ENCODE peak calls at places on chromosomes 11 and 22, in seven cellular contexts. B is activated T-cell treated with anti-CD3 and anti-CD28 coated beads, Interleukin-2, amount 50 U/mL, for 1 hour; V is stimulated activated CD4-positive, alpha-beta T cell treated with anti-CD3 and anti-CD28 coated beads, Interleukin-4, amount 100 ng/mL, for 4 hours; N is tibial nerve; H is aorta; Q is pons; T is neural progenitor cell. K is an unnamed sample.

GRCh38 chr11:93655581-93656255 is 5.8 kb upstream of the CEP295 start:
- DNase-seq in B (no peak), V (no peak), N (no peak), H (no peak), Q (no peak), T (no peak), K (no peak)

GRCh38 chr22:47040486-47041145 is 278.2 kb downstream of the TBC1D22A start:
- DNase-seq in B (no peak), V (no peak), N (no peak), H (peak; percentile 70), Q (no peak), T (no peak), K (no peak)

GRCh38 chr11:3994030-3994640 is 100.5 kb upstream of the RRM1 start:
- DNase-seq in B (no peak), V (no peak), N (no peak), H (no peak), Q (no peak), T (no peak), K (peak; percentile 19)

GRCh38 chr22:42841444-42841843 is 15.6 kb downstream of the ARFGAP3 start:
- DNase-seq in B (no peak), V (no peak), N (no peak), H (no peak), Q (no peak), T (no peak), K (no peak)

GRCh38 chr22:37511368-37512104 is 7.7 kb downstream of the CARD10 start:
- DNase-seq in B (no peak), V (no peak), N (no peak), H (no peak), Q (no peak), T (no peak), K (no peak)

GRCh38 chr22:24186892-24187670 is 5.8 kb downstream of the SUSD2 start:
- DNase-seq in B (no peak), V (no peak), N (no peak), H (no peak), Q (no peak), T (no peak), K (no peak)

GRCh38 chr22:49197500-49197899 is 630.2 kb downstream of the BRD1 start:
- DNase-seq in B (no peak), V (no peak), N (no peak), H (peak; percentile 67), Q (peak; percentile 6), T (peak; percentile 48), K (no peak)

GRCh38 chr11:120651836-120652235 is 140.3 kb downstream of the GRIK4 start:
- DNase-seq in B (no peak), V (no peak), N (no peak), H (no peak), Q (no peak), T (no peak), K (no peak)

GRCh38 chr11:61923166-61924015 is 6.0 kb upstream of the RAB3IL1 start:
- DNase-seq in B (no peak), V (no peak), N (peak; percentile 85), H (peak; percentile 80), Q (no peak), T (peak; percentile 74), K (no peak)

GRCh38 chr11:86818466-86819282 is 18.3 kb downstream of the PRSS23 start:
- DNase-seq in B (no peak), V (no peak), N (no peak), H (no peak), Q (peak; percentile 84), T (peak; percentile 73), K (peak; percentile 84)

GRCh38 chr11:122207921-122208764 is 92.1 kb upstream of the BLID start:
- DNase-seq in B (no peak), V (no peak), N (no peak), H (no peak), Q (peak; percentile 49), T (no peak), K (no peak)

GRCh38 chr11:14974723-14975587 is 2.8 kb upstream of the CALCA start:
- DNase-seq in B (peak; percentile 71), V (peak; percentile 53), N (peak; percentile 15), H (peak; percentile 81), Q (peak; percentile 18), T (peak; percentile 84), K (peak; percentile 52)

GRCh38 chr11:1755344-1756023 is 5.1 kb upstream of the IFITM10 start:
- DNase-seq in B (no peak), V (no peak), N (no peak), H (peak; percentile 69), Q (no peak), T (no peak), K (no peak)

GRCh38 chr11:111299111-111300026 is 1.0 kb downstream of the POU2AF3 start:
- DNase-seq in B (no peak), V (no peak), N (peak; percentile 49), H (peak; percentile 93), Q (peak; percentile 22), T (peak; percentile 75), K (peak; percentile 11)

GRCh38 chr11:125083312-125084056 is 20.4 kb downstream of the SLC37A2 start:
- DNase-seq in B (no peak), V (no peak), N (no peak), H (no peak), Q (no peak), T (no peak), K (no peak)

GRCh38 chr11:113174862-113175261 is 139.5 kb upstream of the TTC12 start:
- DNase-seq in B (no peak), V (no peak), N (no peak), H (no peak), Q (no peak), T (no peak), K (no peak)

GRCh38 chr22:33112606-33113005 is 54.4 kb upstream of the SYN3 start:
- DNase-seq in B (no peak), V (no peak), N (no peak), H (no peak), Q (no peak), T (no peak), K (no peak)

GRCh38 chr11:29162490-29162889 is 854.3 kb downstream of the KCNA4 start:
- DNase-seq in B (no peak), V (no peak), N (no peak), H (no peak), Q (no peak), T (no peak), K (no peak)

GRCh38 chr22:20032407-20032991 is 11.6 kb downstream of the TANGO2 start:
- DNase-seq in B (no peak), V (no peak), N (no peak), H (no peak), Q (no peak), T (no peak), K (no peak)

GRCh38 chr11:61369372-61370348 is 7.5 kb downstream of the TMEM138 start:
- DNase-seq in B (no peak), V (no peak), N (peak; percentile 57), H (no peak), Q (peak; percentile 31), T (no peak), K (no peak)

GRCh38 chr22:21727159-21727558 is 8.4 kb downstream of the YPEL1 start:
- DNase-seq in B (no peak), V (no peak), N (no peak), H (no peak), Q (no peak), T (no peak), K (no peak)

GRCh38 chr11:57476223-57476882 is 16.0 kb downstream of the RTN4RL2 start:
- DNase-seq in B (peak; percentile 47), V (peak; percentile 24), N (no peak), H (no peak), Q (no peak), T (peak; percentile 59), K (no peak)

GRCh38 chr11:680970-681369 is 14.1 kb downstream of the DEAF1 start:
- DNase-seq in B (no peak), V (no peak), N (no peak), H (no peak), Q (no peak), T (no peak), K (no peak)

GRCh38 chr11:93623179-93623578 is 38.3 kb upstream of the CEP295 start:
- DNase-seq in B (no peak), V (no peak), N (no peak), H (no peak), Q (no peak), T (peak; percentile 56), K (no peak)

GRCh38 chr11:132610791-132611190 is 921.5 kb downstream of the OPCML start:
- DNase-seq in B (no peak), V (no peak), N (no peak), H (no peak), Q (no peak), T (no peak), K (no peak)

GRCh38 chr11:68255526-68255925 is 16.2 kb downstream of the C11orf24 start:
- DNase-seq in B (no peak), V (no peak), N (no peak), H (no peak), Q (no peak), T (no peak), K (no peak)